ENCODE peak calls at places on chromosome 11, in four cellular contexts. One of them, this sample, is unnamed.

GRCh38 chr11:65492637-65493366 is 6.0 kb upstream of the MALAT1 start:
- DNase-seq in GM12891: no peak
- DNase-seq in nephron progenitor cell: no peak
- DNase-seq in LoVo: no peak
- DNase-seq in this sample: no peak

GRCh38 chr11:107215006-107215405 is 196.7 kb upstream of the GUCY1A2 start:
- DNase-seq in nephron progenitor cell: no peak
- DNase-seq in GM12891: no peak
- DNase-seq in LoVo: no peak
- DNase-seq in this sample: no peak

GRCh38 chr11:64112771-64113461 is 53.0 kb downstream of the MACROD1 start:
- DNase-seq in GM12891: no peak
- DNase-seq in nephron progenitor cell: no peak
- DNase-seq in LoVo: no peak
- DNase-seq in this sample: no peak

GRCh38 chr11:114399490-114399889 is 821 bp downstream of the C11orf71 start:
- DNase-seq in nephron progenitor cell: no peak
- DNase-seq in GM12891: no peak
- DNase-seq in LoVo: peak; percentile 27
- DNase-seq in this sample: no peak

GRCh38 chr11:124943731-124944130 is 7.9 kb upstream of the HEPACAM start:
- DNase-seq in LoVo: no peak
- DNase-seq in GM12891: no peak
- DNase-seq in nephron progenitor cell: no peak
- DNase-seq in this sample: no peak

GRCh38 chr11:8810331-8811301 is 100.4 kb upstream of the AKIP1 start:
- DNase-seq in LoVo: no peak
- DNase-seq in GM12891: peak; percentile 37
- DNase-seq in nephron progenitor cell: peak; percentile 81
- DNase-seq in this sample: no peak

GRCh38 chr11:95200781-95201457 is 30.1 kb downstream of the SESN3 start:
- DNase-seq in GM12891: no peak
- DNase-seq in LoVo: no peak
- DNase-seq in nephron progenitor cell: no peak
- DNase-seq in this sample: no peak

GRCh38 chr11:113881856-113882255 is 6.5 kb upstream of the USP28 start:
- DNase-seq in LoVo: no peak
- DNase-seq in nephron progenitor cell: no peak
- DNase-seq in GM12891: no peak
- DNase-seq in this sample: no peak

GRCh38 chr11:78022397-78023396 is at the start of gene KCTD14:
- DNase-seq in GM12891: no peak
- DNase-seq in nephron progenitor cell: peak; percentile 58
- DNase-seq in LoVo: peak; percentile 66
- DNase-seq in this sample: no peak

GRCh38 chr11:107549954-107550285 is 15.6 kb downstream of the ALKBH8 start:
- DNase-seq in GM12891: no peak
- DNase-seq in LoVo: no peak
- DNase-seq in nephron progenitor cell: no peak
- DNase-seq in this sample: no peak

GRCh38 chr11:57432714-57433163 is 5.8 kb upstream of the SLC43A3 start:
- DNase-seq in LoVo: no peak
- DNase-seq in nephron progenitor cell: no peak
- DNase-seq in GM12891: no peak
- DNase-seq in this sample: no peak

GRCh38 chr11:36317992-36318391 is 21.9 kb downstream of the PRR5L start:
- DNase-seq in GM12891: no peak
- DNase-seq in LoVo: no peak
- DNase-seq in nephron progenitor cell: no peak
- DNase-seq in this sample: no peak

GRCh38 chr11:63909621-63910506 is 7.1 kb downstream of the RCOR2 start:
- DNase-seq in nephron progenitor cell: peak; percentile 81
- DNase-seq in LoVo: no peak
- DNase-seq in GM12891: no peak
- DNase-seq in this sample: no peak

GRCh38 chr11:79434263-79434662 is 6.6 kb downstream of the TENM4 start:
- DNase-seq in nephron progenitor cell: no peak
- DNase-seq in GM12891: no peak
- DNase-seq in LoVo: no peak
- DNase-seq in this sample: no peak

GRCh38 chr11:125079878-125080530 is 16.9 kb downstream of the SLC37A2 start:
- DNase-seq in nephron progenitor cell: no peak
- DNase-seq in LoVo: no peak
- DNase-seq in GM12891: no peak
- DNase-seq in this sample: no peak

GRCh38 chr11:125494987-125495725 is 909 bp downstream of the FEZ1 start:
- DNase-seq in GM12891: peak; percentile 26
- DNase-seq in nephron progenitor cell: peak; percentile 68
- DNase-seq in LoVo: no peak
- DNase-seq in this sample: no peak

GRCh38 chr11:104556606-104557301 is 341.5 kb downstream of the CASP12 start:
- DNase-seq in nephron progenitor cell: no peak
- DNase-seq in GM12891: no peak
- DNase-seq in LoVo: no peak
- DNase-seq in this sample: no peak

GRCh38 chr11:13288375-13289029 is 10.9 kb downstream of the BMAL1 start:
- DNase-seq in LoVo: no peak
- DNase-seq in nephron progenitor cell: no peak
- DNase-seq in GM12891: no peak
- DNase-seq in this sample: no peak

GRCh38 chr11:108973402-108974119 is 308.7 kb downstream of the DDX10 start:
- DNase-seq in GM12891: no peak
- DNase-seq in nephron progenitor cell: no peak
- DNase-seq in LoVo: peak; percentile 11
- DNase-seq in this sample: no peak

GRCh38 chr11:114263510-114264170 is 32.6 kb upstream of the NNMT start:
- DNase-seq in GM12891: no peak
- DNase-seq in LoVo: no peak
- DNase-seq in nephron progenitor cell: no peak
- DNase-seq in this sample: no peak

GRCh38 chr11:75260396-75260795 is 19.8 kb downstream of the TPBGL start:
- DNase-seq in LoVo: no peak
- DNase-seq in nephron progenitor cell: no peak
- DNase-seq in GM12891: no peak
- DNase-seq in this sample: no peak

GRCh38 chr11:10387209-10388083 is 67.6 kb upstream of the AMPD3 start:
- DNase-seq in nephron progenitor cell: no peak
- DNase-seq in LoVo: no peak
- DNase-seq in GM12891: no peak
- DNase-seq in this sample: no peak

GRCh38 chr11:120977470-120977869 is 46.4 kb upstream of the TBCEL start:
- DNase-seq in nephron progenitor cell: no peak
- DNase-seq in LoVo: peak; percentile 5
- DNase-seq in GM12891: no peak
- DNase-seq in this sample: no peak

GRCh38 chr11:62611705-62612365 is 740 bp downstream of the EML3 start:
- DNase-seq in GM12891: peak; percentile 66
- DNase-seq in LoVo: no peak
- DNase-seq in nephron progenitor cell: peak; percentile 44
- DNase-seq in this sample: no peak

GRCh38 chr11:46293616-46294015 is 16.2 kb downstream of the CREB3L1 start:
- DNase-seq in GM12891: no peak
- DNase-seq in LoVo: no peak
- DNase-seq in nephron progenitor cell: no peak
- DNase-seq in this sample: no peak

GRCh38 chr11:120205596-120206161 is 5.2 kb upstream of the OAF start:
- DNase-seq in GM12891: no peak
- DNase-seq in nephron progenitor cell: no peak
- DNase-seq in LoVo: no peak
- DNase-seq in this sample: no peak

GRCh38 chr11:68358416-68358815 is 46.0 kb downstream of the LRP5 start:
- DNase-seq in LoVo: no peak
- DNase-seq in GM12891: no peak
- DNase-seq in nephron progenitor cell: no peak
- DNase-seq in this sample: no peak

GRCh38 chr11:83827940-83828554 is 541.9 kb upstream of the CCDC90B start:
- DNase-seq in GM12891: no peak
- DNase-seq in LoVo: peak; percentile 13
- DNase-seq in nephron progenitor cell: no peak
- DNase-seq in this sample: peak; percentile 18

GRCh38 chr11:127640822-127641485 is 640.4 kb upstream of the KIRREL3 start:
- DNase-seq in LoVo: no peak
- DNase-seq in GM12891: no peak
- DNase-seq in nephron progenitor cell: no peak
- DNase-seq in this sample: no peak

GRCh38 chr11:129973809-129974208 is 28.8 kb downstream of the PRDM10 start:
- DNase-seq in LoVo: no peak
- DNase-seq in GM12891: no peak
- DNase-seq in nephron progenitor cell: peak; percentile 62
- DNase-seq in this sample: no peak

GRCh38 chr11:36105743-36106581 is 162.1 kb downstream of the LDLRAD3 start:
- DNase-seq in nephron progenitor cell: no peak
- DNase-seq in GM12891: no peak
- DNase-seq in LoVo: no peak
- DNase-seq in this sample: no peak

GRCh38 chr11:122071680-122072321 is 44.2 kb downstream of the BLID start:
- DNase-seq in GM12891: no peak
- DNase-seq in nephron progenitor cell: peak; percentile 20
- DNase-seq in LoVo: no peak
- DNase-seq in this sample: no peak

GRCh38 chr11:117840881-117841581 is 16.5 kb upstream of the FXYD2 start:
- DNase-seq in LoVo: no peak
- DNase-seq in GM12891: no peak
- DNase-seq in nephron progenitor cell: no peak
- DNase-seq in this sample: no peak

GRCh38 chr11:119108151-119108856 is 1.2 kb downstream of the C2CD2L start:
- DNase-seq in GM12891: peak; percentile 37
- DNase-seq in LoVo: peak; percentile 78
- DNase-seq in nephron progenitor cell: no peak
- DNase-seq in this sample: no peak